ENCODE peak calls at places on chromosomes 6 and 20, in ten cellular contexts. G, M, Y, O, X, Q, R, C, J and V are unnamed samples.
A peak's percentile ranks its signal among the peaks of the same experiment; 100 is the strongest.

GRCh38 chr6:51283723-51284122 is 465.1 kb downstream of the TFAP2B start:
- DNase-seq in J (no peak), Y (no peak), G (no peak), O (no peak), X (no peak), C (no peak), Q (no peak), M (no peak), R (no peak), V (no peak)

GRCh38 chr20:50146732-50147662 is 6.5 kb downstream of the PEDS1 start:
- DNase-seq in Y (peak; percentile 66), X (no peak), C (no peak), Q (no peak), G (no peak), J (no peak), M (peak; percentile 62), R (peak; percentile 66), O (no peak), V (no peak)

GRCh38 chr6:40461643-40462042 is 125.5 kb downstream of the LRFN2 start:
- DNase-seq in R (no peak), J (no peak), Y (no peak), O (no peak), X (no peak), M (no peak), G (no peak), C (no peak), Q (no peak), V (no peak)

GRCh38 chr6:169915769-169916550 is 164.5 kb downstream of the ERMARD start:
- DNase-seq in C (no peak), O (no peak), R (no peak), Q (no peak), J (no peak), G (no peak), X (no peak), M (no peak), Y (no peak), V (no peak)

GRCh38 chr6:138590796-138591709 is 91.8 kb upstream of the NHSL1 start:
- DNase-seq in C (peak; percentile 64), Q (peak; percentile 30), R (peak; percentile 46), X (peak; percentile 69), J (peak; percentile 74), M (peak; percentile 93), Y (peak; percentile 74), O (no peak), G (peak; percentile 89), V (no peak)

GRCh38 chr6:161080263-161080970 is 88.8 kb downstream of the MAP3K4 start:
- DNase-seq in Q (no peak), J (no peak), Y (no peak), C (no peak), G (no peak), R (no peak), M (no peak), O (no peak), X (no peak), V (no peak)

GRCh38 chr6:91137286-91137685 is 550.4 kb upstream of the MAP3K7 start:
- DNase-seq in R (no peak), M (no peak), Y (no peak), G (no peak), J (no peak), O (no peak), Q (no peak), C (no peak), X (no peak), V (no peak)

GRCh38 chr6:53579338-53579737 is 34.4 kb upstream of the GCLC start:
- DNase-seq in Y (no peak), X (no peak), J (no peak), R (no peak), Q (no peak), O (no peak), M (no peak), G (no peak), C (no peak), V (no peak)

GRCh38 chr6:29005183-29005885 is at the start of gene ZNF311:
- DNase-seq in Q (no peak), M (peak; percentile 86), O (no peak), J (peak; percentile 77), G (no peak), C (no peak), X (no peak), Y (peak; percentile 60), R (peak; percentile 46), V (no peak)

GRCh38 chr6:149699150-149699549 is 18.8 kb downstream of the LATS1 start:
- DNase-seq in Y (no peak), X (no peak), J (no peak), R (no peak), M (no peak), C (no peak), G (no peak), Q (no peak), O (no peak), V (no peak)

GRCh38 chr6:23213193-23213592 is 643.8 kb downstream of the HDGFL1 start:
- DNase-seq in X (no peak), G (no peak), Q (no peak), Y (no peak), J (no peak), M (no peak), C (no peak), R (no peak), O (no peak), V (no peak)

GRCh38 chr6:139508576-139508975 is 134.1 kb upstream of the CITED2 start:
- DNase-seq in R (no peak), X (no peak), O (no peak), J (no peak), C (no peak), Q (no peak), M (no peak), G (peak; percentile 87), Y (no peak), V (no peak)

GRCh38 chr6:81735756-81736380 is 16.6 kb downstream of the TENT5A start:
- DNase-seq in Y (no peak), O (no peak), C (no peak), R (no peak), Q (no peak), X (no peak), G (no peak), M (no peak), J (no peak), V (no peak)

GRCh38 chr6:140360651-140361050 is 986.2 kb upstream of the CITED2 start:
- DNase-seq in C (no peak), O (no peak), J (no peak), G (no peak), M (no peak), Y (no peak), X (no peak), Q (no peak), R (no peak), V (no peak)

GRCh38 chr6:13794184-13794583 is 20.2 kb downstream of the MCUR1 start:
- DNase-seq in O (no peak), G (no peak), C (no peak), M (no peak), Y (no peak), J (no peak), R (no peak), X (no peak), Q (no peak), V (no peak)

GRCh38 chr6:7730411-7730810 is 4.5 kb downstream of the BMP6 start:
- DNase-seq in O (no peak), R (no peak), J (no peak), Y (no peak), G (no peak), X (no peak), Q (no peak), M (no peak), C (no peak), V (no peak)

GRCh38 chr6:35084041-35084491 is 57.1 kb downstream of the TCP11 start:
- DNase-seq in O (no peak), Y (peak; percentile 21), G (no peak), C (no peak), R (no peak), Q (peak; percentile 45), M (no peak), J (peak; percentile 83), X (no peak), V (no peak)

GRCh38 chr6:131419698-131420097 is 153.3 kb upstream of the ARG1 start:
- DNase-seq in X (no peak), O (no peak), Y (no peak), M (no peak), G (no peak), C (no peak), R (no peak), J (no peak), Q (no peak), V (no peak)
- TF ChIP-seq CTCF in X (no peak), O (no peak), Y (no peak), M (no peak), G (no peak), C (no peak), R (no peak), J (no peak), Q (no peak), V (no peak)

GRCh38 chr6:132817554-132818403 is 3.4 kb downstream of the RPS12 start:
- DNase-seq in Q (no peak), G (peak; percentile 12), R (no peak), X (no peak), J (no peak), C (no peak), O (no peak), Y (no peak), M (no peak), V (no peak)
- TF ChIP-seq POLR2AphosphoS5 in Q (no peak), G (peak; percentile 47), R (no peak), X (peak; percentile 97), J (no peak), C (peak; percentile 42), O (no peak), Y (no peak), M (peak; percentile 39), V (no peak)

DNA sequence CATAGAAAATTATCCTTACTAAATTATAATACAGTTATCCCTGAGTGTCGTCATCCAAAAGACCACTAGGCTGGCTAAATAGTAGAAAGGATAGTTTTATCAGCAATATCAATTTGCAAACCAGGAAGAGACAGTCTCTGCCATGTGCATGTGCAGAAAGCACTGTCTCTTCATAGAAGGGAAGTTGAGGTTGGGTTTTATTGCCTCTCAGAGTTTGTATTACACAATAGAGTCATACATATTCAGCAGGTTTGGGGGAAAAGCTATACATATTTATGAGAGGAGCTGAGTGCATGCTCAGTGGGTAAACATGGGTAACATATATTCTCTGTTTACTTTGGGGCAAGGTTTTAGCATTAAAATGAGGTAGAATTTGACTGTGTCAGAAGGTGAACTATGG is 14.8 kb downstream of the TMEM170B start:
- DNase-seq in R (no peak), C (no peak), X (no peak), O (no peak), Q (no peak), G (no peak), M (no peak), Y (no peak), J (no peak), V (no peak)
- H3K4me1 ChIP-seq in R (no peaks in the 10 kb centered on the region), C (no peaks in the 10 kb centered on the region), X (peaks cover 3% of the 10 kb centered on the region), O (no peaks in the 10 kb centered on the region), Q (no peaks in the 10 kb centered on the region), G (no peaks in the 10 kb centered on the region), M (no peaks in the 10 kb centered on the region), Y (no peaks in the 10 kb centered on the region), J (no peaks in the 10 kb centered on the region), V (no peaks in the 10 kb centered on the region)

GRCh38 chr6:32689531-32690505 is 23.4 kb upstream of the HLA-DQB1 start:
- DNase-seq in X (no peak), G (no peak), Y (no peak), J (no peak), Q (no peak), R (no peak), O (no peak), M (no peak), C (no peak), V (no peak)

DNA sequence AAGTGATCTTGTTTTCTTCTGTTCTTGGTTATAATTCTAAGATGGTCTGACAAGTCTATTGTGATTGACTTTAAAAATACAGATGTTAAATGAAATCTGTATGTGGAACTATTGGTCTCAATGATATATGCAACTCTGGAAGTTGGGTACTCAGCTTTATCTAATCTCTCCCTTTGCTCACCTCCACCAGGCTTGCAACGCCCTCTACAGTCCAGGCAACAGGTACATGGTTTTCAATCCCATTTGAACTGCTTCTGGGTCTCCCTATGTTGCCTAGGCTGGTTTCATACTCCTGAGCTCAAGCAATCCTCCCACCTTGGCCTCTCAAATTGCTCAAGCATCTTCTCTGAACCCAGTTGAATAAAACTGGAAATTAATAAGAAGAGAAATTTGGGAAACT is 25.6 kb upstream of the HLA-DQB1 start:
- DNase-seq in O (no peak), Y (peak; percentile 54), R (peak; percentile 33), G (peak; percentile 35), J (no peak), M (peak; percentile 72), X (no peak), Q (no peak), C (peak; percentile 42), V (no peak)
- TF ChIP-seq CTCF in O (peak; percentile 20), Y (peak; percentile 51), R (peak; percentile 59), G (peak; percentile 74), J (no peak), M (peak; percentile 88), X (peak; percentile 79), Q (no peak), C (peak; percentile 65), V (no peak)